ENCODE peak calls at places on chromosomes 13 and 19, in seven cellular contexts. One of them, this sample, is unnamed. For H3K9me3, the result is how much of the 10 kb centered on the place peaks cover.

GRCh38 chr19:49427855-49428546 is 2.8 kb downstream of the GFY start:
- DNase-seq in left lung: peak
- DNase-seq in effector memory CD4-positive, alpha-beta T cell: no peak
- DNase-seq in left ventricle myocardium inferior: no peak
- DNase-seq in H9: peak
- DNase-seq in cardiac muscle cell: no peak
- DNase-seq in heart left ventricle: no peak
- DNase-seq in this sample: peak

GRCh38 chr19:4722671-4723464 is 774 bp downstream of the DPP9 start:
- DNase-seq in left lung: no peak
- DNase-seq in effector memory CD4-positive, alpha-beta T cell: no peak
- DNase-seq in left ventricle myocardium inferior: no peak
- DNase-seq in H9: no peak
- DNase-seq in cardiac muscle cell: peak
- DNase-seq in heart left ventricle: peak
- DNase-seq in this sample: no peak

GRCh38 chr19:676007-676342 is 217 bp upstream of the FSTL3 start:
- DNase-seq in left lung: no peak
- DNase-seq in effector memory CD4-positive, alpha-beta T cell: no peak
- DNase-seq in left ventricle myocardium inferior: peak
- DNase-seq in H9: no peak
- DNase-seq in cardiac muscle cell: no peak
- DNase-seq in heart left ventricle: no peak
- DNase-seq in this sample: no peak

GRCh38 chr19:1469936-1470863 is 8.8 kb downstream of the C19orf25 start:
- DNase-seq in left lung: peak
- DNase-seq in effector memory CD4-positive, alpha-beta T cell: peak
- DNase-seq in left ventricle myocardium inferior: peak
- DNase-seq in H9: peak
- DNase-seq in cardiac muscle cell: no peak
- DNase-seq in heart left ventricle: peak
- DNase-seq in this sample: peak

GRCh38 chr19:13225973-13226865 is 76.0 kb downstream of the IER2 start:
- DNase-seq in left lung: no peak
- DNase-seq in effector memory CD4-positive, alpha-beta T cell: no peak
- DNase-seq in left ventricle myocardium inferior: no peak
- DNase-seq in H9: no peak
- DNase-seq in cardiac muscle cell: no peak
- DNase-seq in heart left ventricle: no peak
- DNase-seq in this sample: no peak

GRCh38 chr19:4369888-4370260 is 26.5 kb downstream of the MPND start:
- DNase-seq in left lung: peak
- DNase-seq in effector memory CD4-positive, alpha-beta T cell: peak
- DNase-seq in left ventricle myocardium inferior: no peak
- DNase-seq in H9: peak
- DNase-seq in cardiac muscle cell: no peak
- DNase-seq in heart left ventricle: peak
- DNase-seq in this sample: peak

GRCh38 chr13:25980255-25980654 is 71.6 kb downstream of the SHISA2 start:
- DNase-seq in left lung: no peak
- DNase-seq in effector memory CD4-positive, alpha-beta T cell: no peak
- DNase-seq in left ventricle myocardium inferior: no peak
- DNase-seq in H9: peak
- DNase-seq in cardiac muscle cell: peak
- DNase-seq in heart left ventricle: no peak
- DNase-seq in this sample: no peak

GRCh38 chr13:81686877-81687276 is 1346.0 kb upstream of the SPRY2 start:
- DNase-seq in left lung: no peak
- DNase-seq in effector memory CD4-positive, alpha-beta T cell: no peak
- DNase-seq in left ventricle myocardium inferior: no peak
- DNase-seq in H9: no peak
- DNase-seq in cardiac muscle cell: no peak
- DNase-seq in heart left ventricle: no peak
- DNase-seq in this sample: no peak

GRCh38 chr13:73984949-73985691 is 149.1 kb downstream of the KLF12 start:
- DNase-seq in left lung: peak
- DNase-seq in effector memory CD4-positive, alpha-beta T cell: peak
- DNase-seq in left ventricle myocardium inferior: peak
- DNase-seq in H9: no peak
- DNase-seq in cardiac muscle cell: peak
- DNase-seq in heart left ventricle: no peak
- DNase-seq in this sample: peak

GRCh38 chr13:44132710-44133109 is 240.9 kb upstream of the SERP2 start:
- DNase-seq in left lung: peak
- DNase-seq in effector memory CD4-positive, alpha-beta T cell: no peak
- DNase-seq in left ventricle myocardium inferior: peak
- DNase-seq in H9: no peak
- DNase-seq in cardiac muscle cell: peak
- DNase-seq in heart left ventricle: peak
- DNase-seq in this sample: no peak

GRCh38 chr19:35015576-35016351 is 14.5 kb upstream of the SCN1B start:
- DNase-seq in left lung: no peak
- DNase-seq in effector memory CD4-positive, alpha-beta T cell: no peak
- DNase-seq in left ventricle myocardium inferior: no peak
- DNase-seq in H9: no peak
- DNase-seq in cardiac muscle cell: peak
- DNase-seq in heart left ventricle: no peak
- DNase-seq in this sample: no peak

GRCh38 chr13:33606692-33607091 is 211.3 kb upstream of the RFC3 start:
- DNase-seq in left lung: no peak
- DNase-seq in effector memory CD4-positive, alpha-beta T cell: no peak
- DNase-seq in left ventricle myocardium inferior: no peak
- DNase-seq in H9: peak
- DNase-seq in cardiac muscle cell: peak
- DNase-seq in heart left ventricle: no peak
- DNase-seq in this sample: no peak

GRCh38 chr13:113969973-113970611 is 3.8 kb downstream of the C13orf46 start:
- DNase-seq in left lung: peak
- DNase-seq in effector memory CD4-positive, alpha-beta T cell: no peak
- DNase-seq in left ventricle myocardium inferior: peak
- DNase-seq in H9: no peak
- DNase-seq in cardiac muscle cell: no peak
- DNase-seq in heart left ventricle: no peak
- DNase-seq in this sample: no peak

GRCh38 chr13:43307921-43308433 is 284.6 kb downstream of the DNAJC15 start:
- DNase-seq in left lung: peak
- DNase-seq in effector memory CD4-positive, alpha-beta T cell: no peak
- DNase-seq in left ventricle myocardium inferior: peak
- DNase-seq in H9: no peak
- DNase-seq in cardiac muscle cell: peak
- DNase-seq in heart left ventricle: peak
- DNase-seq in this sample: no peak

GRCh38 chr19:28485300-28485699 is 727.7 kb downstream of the UQCRFS1 start:
- DNase-seq in left lung: no peak
- DNase-seq in effector memory CD4-positive, alpha-beta T cell: no peak
- DNase-seq in left ventricle myocardium inferior: no peak
- DNase-seq in H9: no peak
- DNase-seq in cardiac muscle cell: no peak
- DNase-seq in heart left ventricle: peak
- DNase-seq in this sample: no peak

GRCh38 chr13:105573134-105573533 is 962.3 kb downstream of the EFNB2 start:
- DNase-seq in left lung: no peak
- DNase-seq in effector memory CD4-positive, alpha-beta T cell: no peak
- DNase-seq in left ventricle myocardium inferior: no peak
- DNase-seq in H9: no peak
- DNase-seq in cardiac muscle cell: no peak
- DNase-seq in heart left ventricle: no peak
- DNase-seq in this sample: no peak

GRCh38 chr19:48874309-48875135 is 2.3 kb downstream of the PPP1R15A start:
- DNase-seq in left lung: no peak
- DNase-seq in effector memory CD4-positive, alpha-beta T cell: no peak
- DNase-seq in left ventricle myocardium inferior: no peak
- DNase-seq in H9: no peak
- DNase-seq in cardiac muscle cell: peak
- DNase-seq in heart left ventricle: peak
- DNase-seq in this sample: peak

GRCh38 chr13:35256459-35257148 is 219.9 kb downstream of the MAB21L1 start:
- DNase-seq in left lung: peak
- DNase-seq in effector memory CD4-positive, alpha-beta T cell: no peak
- DNase-seq in left ventricle myocardium inferior: no peak
- DNase-seq in H9: no peak
- DNase-seq in cardiac muscle cell: no peak
- DNase-seq in heart left ventricle: no peak
- DNase-seq in this sample: no peak

GRCh38 chr13:35260316-35260715 is 216.2 kb downstream of the MAB21L1 start:
- DNase-seq in left lung: no peak
- DNase-seq in effector memory CD4-positive, alpha-beta T cell: no peak
- DNase-seq in left ventricle myocardium inferior: no peak
- DNase-seq in H9: no peak
- DNase-seq in cardiac muscle cell: no peak
- DNase-seq in heart left ventricle: no peak
- DNase-seq in this sample: no peak

GRCh38 chr13:35252536-35253205 is 223.8 kb downstream of the MAB21L1 start:
- DNase-seq in left lung: no peak
- DNase-seq in effector memory CD4-positive, alpha-beta T cell: no peak
- DNase-seq in left ventricle myocardium inferior: no peak
- DNase-seq in H9: peak
- DNase-seq in cardiac muscle cell: no peak
- DNase-seq in heart left ventricle: no peak
- DNase-seq in this sample: no peak

GRCh38 chr13:35255241-35255640 is 221.2 kb downstream of the MAB21L1 start:
- DNase-seq in left lung: no peak
- DNase-seq in effector memory CD4-positive, alpha-beta T cell: no peak
- DNase-seq in left ventricle myocardium inferior: no peak
- DNase-seq in H9: no peak
- DNase-seq in cardiac muscle cell: no peak
- DNase-seq in heart left ventricle: no peak
- DNase-seq in this sample: no peak
- H3K9me3 ChIP-seq in left lung: under half
- H3K9me3 ChIP-seq in effector memory CD4-positive, alpha-beta T cell: under half
- H3K9me3 ChIP-seq in left ventricle myocardium inferior: under half
- H3K9me3 ChIP-seq in H9: under half
- H3K9me3 ChIP-seq in cardiac muscle cell: under half
- H3K9me3 ChIP-seq in heart left ventricle: under half
- H3K9me3 ChIP-seq in this sample: under half

GRCh38 chr19:53485046-53486004 is 17.8 kb downstream of the ZNF813 start:
- DNase-seq in left lung: no peak
- DNase-seq in effector memory CD4-positive, alpha-beta T cell: no peak
- DNase-seq in left ventricle myocardium inferior: no peak
- DNase-seq in H9: no peak
- DNase-seq in cardiac muscle cell: no peak
- DNase-seq in heart left ventricle: no peak
- DNase-seq in this sample: no peak
- H3K9me3 ChIP-seq in left lung: under half
- H3K9me3 ChIP-seq in effector memory CD4-positive, alpha-beta T cell: under half
- H3K9me3 ChIP-seq in left ventricle myocardium inferior: half or more
- H3K9me3 ChIP-seq in H9: under half
- H3K9me3 ChIP-seq in cardiac muscle cell: under half
- H3K9me3 ChIP-seq in heart left ventricle: under half
- H3K9me3 ChIP-seq in this sample: under half

GRCh38 chr13:94542917-94543316 is 53.0 kb downstream of the TGDS start:
- DNase-seq in left lung: no peak
- DNase-seq in effector memory CD4-positive, alpha-beta T cell: no peak
- DNase-seq in left ventricle myocardium inferior: no peak
- DNase-seq in H9: no peak
- DNase-seq in cardiac muscle cell: no peak
- DNase-seq in heart left ventricle: no peak
- DNase-seq in this sample: no peak
- H3K9me3 ChIP-seq in left lung: under half
- H3K9me3 ChIP-seq in effector memory CD4-positive, alpha-beta T cell: under half
- H3K9me3 ChIP-seq in left ventricle myocardium inferior: under half
- H3K9me3 ChIP-seq in H9: under half
- H3K9me3 ChIP-seq in cardiac muscle cell: under half
- H3K9me3 ChIP-seq in heart left ventricle: under half
- H3K9me3 ChIP-seq in this sample: under half

GRCh38 chr19:41533691-41534090 is 42.3 kb upstream of the CEACAM21 start:
- DNase-seq in left lung: no peak
- DNase-seq in effector memory CD4-positive, alpha-beta T cell: no peak
- DNase-seq in left ventricle myocardium inferior: no peak
- DNase-seq in H9: no peak
- DNase-seq in cardiac muscle cell: no peak
- DNase-seq in heart left ventricle: no peak
- DNase-seq in this sample: no peak
- H3K9me3 ChIP-seq in left lung: under half
- H3K9me3 ChIP-seq in effector memory CD4-positive, alpha-beta T cell: under half
- H3K9me3 ChIP-seq in left ventricle myocardium inferior: under half
- H3K9me3 ChIP-seq in H9: under half
- H3K9me3 ChIP-seq in cardiac muscle cell: under half
- H3K9me3 ChIP-seq in heart left ventricle: under half
- H3K9me3 ChIP-seq in this sample: under half

This sample was measured in T-helper 17 cell.